ENCODE peak calls at places on chromosomes 7 and 10, in seven cellular contexts. L is mammary epithelial cell; U is choroid plexus epithelial cell; J is CD8-positive, alpha-beta memory T cell; I is lung; X is dorsolateral prefrontal cortex; V is CD8-positive, alpha-beta T cell. K is an unnamed sample.

GRCh38 chr7:112232212-112232978 is 25.9 kb downstream of the ZNF277 start:
- DNase-seq in X (no peak), L (no peak), V (no peak), I (no peak), U (no peak), J (no peak), K (no peak)

GRCh38 chr7:69147631-69148030 is 450.6 kb upstream of the AUTS2 start:
- DNase-seq in V (no peak), J (no peak), L (no peak), I (no peak), X (no peak), U (no peak), K (no peak)

GRCh38 chr10:30736685-30737232 is 107.2 kb upstream of the LYZL2 start:
- DNase-seq in L (peak; percentile 92), J (no peak), X (no peak), U (peak; percentile 100), I (no peak), V (no peak), K (peak; percentile 99)

GRCh38 chr10:28677889-28678686 is 767 bp downstream of the BAMBI start:
- DNase-seq in U (peak; percentile 31), I (no peak), V (no peak), X (peak; percentile 26), J (peak; percentile 9), L (peak; percentile 61), K (no peak)

GRCh38 chr10:60524541-60524940 is 134.9 kb upstream of the ANK3 start:
- DNase-seq in V (no peak), L (peak; percentile 93), I (no peak), X (no peak), J (no peak), U (peak; percentile 92), K (peak; percentile 93)

GRCh38 chr10:3776796-3777571 is 8.0 kb downstream of the KLF6 start:
- DNase-seq in L (peak; percentile 83), J (peak; percentile 44), V (no peak), U (peak; percentile 94), X (no peak), I (no peak), K (peak; percentile 77)

GRCh38 chr10:930415-931325 is 835 bp downstream of the LARP4B start:
- DNase-seq in U (peak; percentile 32), V (no peak), X (no peak), J (peak; percentile 30), L (peak; percentile 50), I (peak; percentile 51), K (no peak)

GRCh38 chr7:155352076-155352752 is 54.5 kb downstream of the INSIG1 start:
- DNase-seq in V (no peak), I (no peak), U (no peak), L (no peak), X (no peak), J (no peak), K (no peak)

GRCh38 chr10:80158598-80159127 is 26.1 kb downstream of the PLAC9 start:
- DNase-seq in X (no peak), L (peak; percentile 92), U (peak; percentile 98), J (no peak), I (peak; percentile 64), V (no peak), K (peak; percentile 98)
- H3K4me3 ChIP-seq in X (no peak overlapping the region), L (no peak overlapping the region), U (no peak overlapping the region), J (no peak overlapping the region), I (no peak overlapping the region), V (no peak overlapping the region), K (no peak overlapping the region)

GRCh38 chr7:5479133-5479745 is 55.6 kb upstream of the TNRC18 start:
- DNase-seq in U (peak; percentile 53), L (no peak), X (no peak), J (no peak), V (no peak), I (no peak), K (peak; percentile 38)
- H3K4me3 ChIP-seq in U (no peak overlapping the region), L (no peak overlapping the region), X (no peak overlapping the region), J (no peak overlapping the region), V (no peak overlapping the region), I (no peak overlapping the region), K (no peak overlapping the region)

GRCh38 chr10:113663908-113664307 is at the start of gene NRAP:
- DNase-seq in U (no peak), J (no peak), I (no peak), V (no peak), L (no peak), X (no peak), K (no peak)
- H3K4me3 ChIP-seq in U (no peak within 1 kb of the TSS), J (no peak within 1 kb of the TSS), I (no peak within 1 kb of the TSS), V (no peak within 1 kb of the TSS), L (no peak within 1 kb of the TSS), X (no peak within 1 kb of the TSS), K (no peak within 1 kb of the TSS)

GRCh38 chr7:16064316-16064715 is 357.0 kb downstream of the CRPPA start:
- DNase-seq in U (no peak), L (no peak), I (no peak), V (no peak), X (no peak), J (no peak), K (no peak)
- H3K4me3 ChIP-seq in U (no peak overlapping the region), L (no peak overlapping the region), I (no peak overlapping the region), V (no peak overlapping the region), X (no peak overlapping the region), J (no peak overlapping the region), K (no peak overlapping the region)

K was measured in skeletal muscle cell.